ENCODE peak calls at places on chromosomes 7 and 10, in four cellular contexts. One of them, this sample, is unnamed.

GRCh38 chr10:88330174-88330573 is 252.9 kb downstream of the RNLS start:
- DNase-seq in breast epithelium: no peak
- DNase-seq in AG04449: no peak
- DNase-seq in lower lobe of right lung: no peak
- DNase-seq in this sample: no peak

GRCh38 chr7:23205861-23206510 is 24.1 kb downstream of the NUP42 start:
- DNase-seq in breast epithelium: no peak
- DNase-seq in AG04449: no peak
- DNase-seq in lower lobe of right lung: peak
- DNase-seq in this sample: no peak

GRCh38 chr7:88546808-88547207 is 212.7 kb upstream of the ZNF804B start:
- DNase-seq in breast epithelium: no peak
- DNase-seq in AG04449: no peak
- DNase-seq in lower lobe of right lung: no peak
- DNase-seq in this sample: no peak

GRCh38 chr7:92835851-92836488 is 403 bp downstream of the CDK6 start:
- DNase-seq in breast epithelium: peak
- DNase-seq in AG04449: no peak
- DNase-seq in lower lobe of right lung: peak
- DNase-seq in this sample: no peak

GRCh38 chr10:74542077-74542476 is 284.3 kb upstream of the KAT6B start:
- DNase-seq in breast epithelium: no peak
- DNase-seq in AG04449: peak
- DNase-seq in lower lobe of right lung: no peak
- DNase-seq in this sample: no peak

GRCh38 chr7:44969701-44970494 is 8.9 kb downstream of the MYO1G start:
- DNase-seq in breast epithelium: peak
- DNase-seq in AG04449: no peak
- DNase-seq in lower lobe of right lung: no peak
- DNase-seq in this sample: no peak

GRCh38 chr7:48173983-48174382 is 2.7 kb downstream of the ABCA13 start:
- DNase-seq in breast epithelium: no peak
- DNase-seq in AG04449: no peak
- DNase-seq in lower lobe of right lung: no peak
- DNase-seq in this sample: no peak

GRCh38 chr7:140592957-140593356 is 47.7 kb downstream of the DENND2A start:
- DNase-seq in breast epithelium: no peak
- DNase-seq in AG04449: no peak
- DNase-seq in lower lobe of right lung: no peak
- DNase-seq in this sample: no peak

GRCh38 chr7:101138149-101138870 is 11.4 kb downstream of the SERPINE1 start:
- DNase-seq in breast epithelium: peak
- DNase-seq in AG04449: peak
- DNase-seq in lower lobe of right lung: peak
- DNase-seq in this sample: peak

GRCh38 chr10:98446656-98447221 is at the start of gene HPS1:
- DNase-seq in breast epithelium: peak
- DNase-seq in AG04449: no peak
- DNase-seq in lower lobe of right lung: peak
- DNase-seq in this sample: peak

GRCh38 chr10:27464993-27465392 is 39.1 kb upstream of the RAB18 start:
- DNase-seq in breast epithelium: no peak
- DNase-seq in AG04449: no peak
- DNase-seq in lower lobe of right lung: no peak
- DNase-seq in this sample: no peak

GRCh38 chr7:32462451-32462850 is 27.7 kb downstream of the LSM5 start:
- DNase-seq in breast epithelium: no peak
- DNase-seq in AG04449: no peak
- DNase-seq in lower lobe of right lung: no peak
- DNase-seq in this sample: no peak

GRCh38 chr10:76769161-76769560 is 868.4 kb downstream of the KCNMA1 start:
- DNase-seq in breast epithelium: no peak
- DNase-seq in AG04449: no peak
- DNase-seq in lower lobe of right lung: no peak
- DNase-seq in this sample: no peak

GRCh38 chr7:120502825-120503224 is 229.8 kb downstream of the KCND2 start:
- DNase-seq in breast epithelium: no peak
- DNase-seq in AG04449: no peak
- DNase-seq in lower lobe of right lung: no peak
- DNase-seq in this sample: no peak

GRCh38 chr10:34598972-34599371 is 216.1 kb downstream of the PARD3 start:
- DNase-seq in breast epithelium: no peak
- DNase-seq in AG04449: peak
- DNase-seq in lower lobe of right lung: no peak
- DNase-seq in this sample: no peak

GRCh38 chr7:64884085-64884912 is 18.8 kb upstream of the ZNF273 start:
- DNase-seq in breast epithelium: no peak
- DNase-seq in AG04449: no peak
- DNase-seq in lower lobe of right lung: no peak
- DNase-seq in this sample: no peak

GRCh38 chr10:112184379-112184778 is 814 bp upstream of the GPAM start:
- DNase-seq in breast epithelium: no peak
- DNase-seq in AG04449: no peak
- DNase-seq in lower lobe of right lung: no peak
- DNase-seq in this sample: no peak

GRCh38 chr10:4947635-4948596 is 15.3 kb upstream of the AKR1C1 start:
- DNase-seq in breast epithelium: no peak
- DNase-seq in AG04449: peak
- DNase-seq in lower lobe of right lung: no peak
- DNase-seq in this sample: no peak

GRCh38 chr7:41478187-41478586 is 224.7 kb downstream of the INHBA start:
- DNase-seq in breast epithelium: no peak
- DNase-seq in AG04449: no peak
- DNase-seq in lower lobe of right lung: no peak
- DNase-seq in this sample: no peak

GRCh38 chr10:63718006-63718405 is 196.8 kb downstream of the REEP3 start:
- DNase-seq in breast epithelium: no peak
- DNase-seq in AG04449: no peak
- DNase-seq in lower lobe of right lung: no peak
- DNase-seq in this sample: no peak

GRCh38 chr10:114408968-114409444 is 4.7 kb upstream of the AFAP1L2 start:
- DNase-seq in breast epithelium: no peak
- DNase-seq in AG04449: no peak
- DNase-seq in lower lobe of right lung: no peak
- DNase-seq in this sample: no peak

GRCh38 chr7:514651-515598 is 4.7 kb downstream of the PDGFA start:
- DNase-seq in breast epithelium: no peak
- DNase-seq in AG04449: no peak
- DNase-seq in lower lobe of right lung: no peak
- DNase-seq in this sample: no peak

GRCh38 chr10:125694874-125695273 is 11.9 kb upstream of the TEX36 start:
- DNase-seq in breast epithelium: no peak
- DNase-seq in AG04449: peak
- DNase-seq in lower lobe of right lung: no peak
- DNase-seq in this sample: no peak

GRCh38 chr7:30379131-30379530 is 94.7 kb downstream of the ZNRF2 start:
- DNase-seq in breast epithelium: no peak
- DNase-seq in AG04449: no peak
- DNase-seq in lower lobe of right lung: no peak
- DNase-seq in this sample: no peak

GRCh38 chr10:88841316-88842111 is 10.1 kb downstream of the ANKRD22 start:
- DNase-seq in breast epithelium: no peak
- DNase-seq in AG04449: no peak
- DNase-seq in lower lobe of right lung: no peak
- DNase-seq in this sample: no peak

DNA sequence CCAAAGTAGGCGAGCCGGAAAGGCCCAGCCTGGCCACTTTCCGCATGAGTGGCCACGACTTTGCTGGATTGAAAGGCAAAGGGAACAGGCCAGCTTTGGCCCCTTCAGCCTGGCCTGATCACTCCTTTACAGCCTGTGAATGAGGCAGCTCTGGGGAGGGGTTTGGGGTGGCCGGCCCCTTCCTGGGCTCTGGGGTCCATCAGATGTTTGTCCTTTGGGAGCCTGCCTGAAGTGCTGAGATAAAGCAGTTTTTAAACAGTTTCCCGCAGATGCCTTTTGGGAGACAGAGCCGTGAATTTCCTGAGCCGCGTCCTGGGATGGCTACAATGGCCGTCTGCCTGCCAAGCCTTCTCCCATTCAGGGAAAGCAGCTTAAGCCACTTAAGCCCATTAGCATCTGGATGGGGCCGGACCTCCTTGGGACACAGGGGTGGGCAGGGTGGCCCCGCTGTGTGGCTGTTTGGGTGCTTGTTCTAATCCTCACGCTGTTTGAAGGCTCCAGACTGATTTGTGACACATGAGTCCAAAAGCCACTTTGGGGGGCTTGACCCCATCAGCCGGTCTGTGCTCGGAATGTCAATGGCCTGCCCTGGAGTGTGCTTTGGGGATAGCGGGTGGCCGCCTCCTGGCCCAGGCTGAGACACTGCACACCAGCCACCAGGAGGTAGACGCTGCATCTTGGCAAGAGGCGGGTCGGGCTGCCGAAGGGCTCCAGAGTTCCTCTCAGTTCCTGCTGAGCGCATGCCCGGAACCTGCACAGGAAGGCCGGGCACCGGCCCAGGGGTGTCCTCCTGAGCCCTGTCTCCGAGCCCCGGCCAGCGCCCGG is 38.9 kb downstream of the NKX6-2 start:
- DNase-seq in breast epithelium: no peak
- DNase-seq in AG04449: no peak
- DNase-seq in lower lobe of right lung: no peak
- DNase-seq in this sample: no peak
- TF ChIP-seq CTCF in breast epithelium: no peak
- TF ChIP-seq CTCF in AG04449: no peak
- TF ChIP-seq CTCF in lower lobe of right lung: no peak
- TF ChIP-seq CTCF in this sample: no peak

GRCh38 chr10:69871074-69871473 is 69.4 kb downstream of the COL13A1 start:
- DNase-seq in breast epithelium: no peak
- DNase-seq in AG04449: no peak
- DNase-seq in lower lobe of right lung: no peak
- DNase-seq in this sample: no peak
- TF ChIP-seq CTCF in breast epithelium: no peak
- TF ChIP-seq CTCF in AG04449: no peak
- TF ChIP-seq CTCF in lower lobe of right lung: no peak
- TF ChIP-seq CTCF in this sample: no peak

GRCh38 chr10:412109-412508 is 276.9 kb downstream of the ZMYND11 start:
- DNase-seq in breast epithelium: no peak
- DNase-seq in AG04449: no peak
- DNase-seq in lower lobe of right lung: no peak
- DNase-seq in this sample: no peak

GRCh38 chr10:413662-414071 is 275.8 kb downstream of the DIP2C start:
- DNase-seq in breast epithelium: no peak
- DNase-seq in AG04449: no peak
- DNase-seq in lower lobe of right lung: no peak
- DNase-seq in this sample: no peak

GRCh38 chr10:418894-419293 is 270.6 kb downstream of the DIP2C start:
- DNase-seq in breast epithelium: no peak
- DNase-seq in AG04449: no peak
- DNase-seq in lower lobe of right lung: no peak
- DNase-seq in this sample: no peak

GRCh38 chr10:420154-421121 is 269.0 kb downstream of the DIP2C start:
- DNase-seq in breast epithelium: no peak
- DNase-seq in AG04449: no peak
- DNase-seq in lower lobe of right lung: no peak
- DNase-seq in this sample: no peak

GRCh38 chr10:416091-416515 is 273.4 kb downstream of the DIP2C start:
- DNase-seq in breast epithelium: no peak
- DNase-seq in AG04449: no peak
- DNase-seq in lower lobe of right lung: no peak
- DNase-seq in this sample: no peak
- TF ChIP-seq CTCF in breast epithelium: no peak
- TF ChIP-seq CTCF in AG04449: no peak
- TF ChIP-seq CTCF in lower lobe of right lung: no peak
- TF ChIP-seq CTCF in this sample: no peak

GRCh38 chr7:71131256-71131752 is 640 bp upstream of the GALNT17 start:
- DNase-seq in breast epithelium: no peak
- DNase-seq in AG04449: no peak
- DNase-seq in lower lobe of right lung: no peak
- DNase-seq in this sample: no peak
- TF ChIP-seq CTCF in breast epithelium: no peak
- TF ChIP-seq CTCF in AG04449: no peak
- TF ChIP-seq CTCF in lower lobe of right lung: no peak
- TF ChIP-seq CTCF in this sample: no peak

GRCh38 chr10:71220689-71221540 is 8.5 kb downstream of the UNC5B start:
- DNase-seq in breast epithelium: peak
- DNase-seq in AG04449: no peak
- DNase-seq in lower lobe of right lung: no peak
- DNase-seq in this sample: no peak
- TF ChIP-seq CTCF in breast epithelium: no peak
- TF ChIP-seq CTCF in AG04449: no peak
- TF ChIP-seq CTCF in lower lobe of right lung: no peak
- TF ChIP-seq CTCF in this sample: no peak

GRCh38 chr10:49767752-49768151 is 5.6 kb upstream of the OGDHL start:
- DNase-seq in breast epithelium: no peak
- DNase-seq in AG04449: no peak
- DNase-seq in lower lobe of right lung: no peak
- DNase-seq in this sample: no peak
- TF ChIP-seq CTCF in breast epithelium: no peak
- TF ChIP-seq CTCF in AG04449: no peak
- TF ChIP-seq CTCF in lower lobe of right lung: no peak
- TF ChIP-seq CTCF in this sample: no peak

GRCh38 chr10:115827650-115828049 is 445.4 kb downstream of the GFRA1 start:
- DNase-seq in breast epithelium: no peak
- DNase-seq in AG04449: no peak
- DNase-seq in lower lobe of right lung: no peak
- DNase-seq in this sample: no peak
- TF ChIP-seq CTCF in breast epithelium: no peak
- TF ChIP-seq CTCF in AG04449: no peak
- TF ChIP-seq CTCF in lower lobe of right lung: no peak
- TF ChIP-seq CTCF in this sample: no peak

DNA sequence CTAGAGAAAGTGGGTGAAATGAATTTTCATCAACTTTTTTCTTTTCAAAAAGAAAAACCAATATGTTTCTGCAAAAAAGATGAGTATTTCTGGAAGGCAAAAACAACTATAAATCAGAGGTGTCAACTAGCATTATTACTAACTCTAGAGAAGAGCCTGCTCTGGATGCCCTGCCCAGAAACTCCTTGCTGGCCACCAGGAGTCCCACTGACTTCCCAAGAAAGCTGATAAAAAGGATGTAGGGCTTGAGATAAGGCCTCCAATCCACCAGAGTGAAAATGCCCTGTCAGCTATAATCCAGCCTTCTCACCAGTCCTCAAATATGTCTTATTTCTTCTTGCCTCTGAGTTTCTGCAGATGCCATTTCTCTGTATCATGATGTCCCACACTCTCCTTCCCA is 16.7 kb upstream of the FZD1 start:
- DNase-seq in breast epithelium: no peak
- DNase-seq in AG04449: no peak
- DNase-seq in lower lobe of right lung: no peak
- DNase-seq in this sample: no peak
- TF ChIP-seq CTCF in breast epithelium: no peak
- TF ChIP-seq CTCF in AG04449: no peak
- TF ChIP-seq CTCF in lower lobe of right lung: no peak
- TF ChIP-seq CTCF in this sample: no peak

GRCh38 chr7:55250313-55250712 is 114.8 kb upstream of the LANCL2 start:
- DNase-seq in breast epithelium: no peak
- DNase-seq in AG04449: no peak
- DNase-seq in lower lobe of right lung: no peak
- DNase-seq in this sample: no peak
- TF ChIP-seq CTCF in breast epithelium: no peak
- TF ChIP-seq CTCF in AG04449: peak
- TF ChIP-seq CTCF in lower lobe of right lung: peak
- TF ChIP-seq CTCF in this sample: no peak

This sample was measured in omental fat pad.